ENCODE peak calls at places on chromosomes 11 and 22, in four cellular contexts. D, X, O and Z are unnamed samples.

GRCh38 chr11:73576226-73576625 is 21.7 kb downstream of the FAM168A start:
- DNase-seq in D (no peak), O (no peak), X (no peak), Z (no peak)

GRCh38 chr11:8809605-8810272 is 101.2 kb upstream of the AKIP1 start:
- DNase-seq in O (no peak), D (no peak), X (peak), Z (no peak)

GRCh38 chr11:312092-312816 is 1.6 kb upstream of the IFITM1 start:
- DNase-seq in D (no peak), X (no peak), O (no peak), Z (no peak)

GRCh38 chr22:38788417-38788816 is 5.5 kb downstream of the DNAL4 start:
- DNase-seq in X (peak), O (peak), D (no peak), Z (no peak)

GRCh38 chr11:128587415-128587814 is at the start of gene ETS1:
- DNase-seq in X (no peak), D (no peak), O (peak), Z (no peak)

GRCh38 chr22:37485714-37486223 is 415 bp downstream of the MFNG start:
- DNase-seq in O (no peak), X (no peak), D (no peak), Z (no peak)

GRCh38 chr11:2325719-2326118 is 23.9 kb downstream of the TSPAN32 start:
- DNase-seq in X (no peak), O (no peak), D (no peak), Z (no peak)

GRCh38 chr11:32779131-32779530 is 15.3 kb downstream of the CCDC73 start:
- DNase-seq in X (no peak), O (no peak), D (no peak), Z (no peak)

GRCh38 chr22:30205281-30206115 is 41.1 kb downstream of the LIF start:
- DNase-seq in X (peak), D (no peak), O (peak), Z (no peak)

DNA sequence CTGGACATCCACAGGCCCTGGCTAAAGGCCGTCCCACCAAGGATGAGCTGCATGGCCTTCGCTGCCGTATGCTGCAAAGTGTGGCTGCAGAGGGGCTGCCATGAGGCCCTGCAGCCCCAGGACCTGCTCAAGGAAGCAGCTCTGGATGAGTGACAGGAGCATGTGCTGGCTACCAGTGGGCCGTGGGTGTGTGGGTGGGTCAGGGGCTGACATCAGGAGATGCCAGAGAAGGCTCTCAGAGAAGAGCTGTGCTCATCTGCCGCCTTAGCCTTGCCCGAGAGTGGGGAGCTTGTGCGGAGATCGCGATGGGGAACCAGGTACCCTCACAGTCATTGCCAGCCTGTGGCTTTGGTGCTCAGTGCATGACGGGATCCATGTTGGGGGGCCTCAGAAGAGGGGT is 41.3 kb downstream of the SCUBE1 start:
- DNase-seq in O (no peak), X (no peak), D (no peak), Z (no peak)
- H3K4me3 ChIP-seq in O (no peak), X (no peak), D (no peak), Z (no peak)

GRCh38 chr22:23833017-23833795 is 5.6 kb downstream of the DERL3 start:
- DNase-seq in O (no peak), X (peak), D (no peak), Z (no peak)

GRCh38 chr22:23829845-23830372 is 8.9 kb downstream of the DERL3 start:
- DNase-seq in D (no peak), X (peak), O (no peak), Z (no peak)

GRCh38 chr22:23831781-23832180 is 7.0 kb downstream of the DERL3 start:
- DNase-seq in D (no peak), O (no peak), X (peak), Z (no peak)

GRCh38 chr22:23832226-23833016 is 6.4 kb downstream of the DERL3 start:
- DNase-seq in O (no peak), X (peak), D (no peak), Z (no peak)

GRCh38 chr22:23831261-23831660 is 7.5 kb downstream of the DERL3 start:
- DNase-seq in D (no peak), O (no peak), X (no peak), Z (no peak)
- TF ChIP-seq POLR2AphosphoS5 in D (no peak), O (no peak), X (no peak), Z (no peak)

DNA sequence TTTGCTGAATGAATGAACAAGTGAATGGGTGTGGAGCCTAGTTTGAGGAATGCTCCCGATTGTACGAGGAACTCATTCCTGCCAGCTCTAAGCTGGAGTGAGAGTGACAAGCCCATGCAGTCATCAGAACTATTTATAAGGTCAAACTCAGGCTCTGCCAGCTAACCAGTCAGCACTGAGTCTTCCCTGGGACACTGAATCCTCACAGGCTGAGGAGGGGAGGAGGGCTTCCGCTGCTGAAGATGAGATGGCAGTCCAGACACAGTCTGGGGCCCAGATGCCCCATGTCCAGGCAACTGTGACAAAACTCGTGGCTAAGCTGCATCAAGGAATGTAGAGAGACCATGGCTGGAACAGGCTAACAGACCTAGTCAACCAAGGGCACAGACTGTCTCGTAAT is 4.0 kb downstream of the LRP4 start:
- DNase-seq in O (no peak), D (no peak), X (no peak), Z (no peak)
- H3K4me3 ChIP-seq in O (no peak), D (no peak), X (no peak), Z (no peak)

DNA sequence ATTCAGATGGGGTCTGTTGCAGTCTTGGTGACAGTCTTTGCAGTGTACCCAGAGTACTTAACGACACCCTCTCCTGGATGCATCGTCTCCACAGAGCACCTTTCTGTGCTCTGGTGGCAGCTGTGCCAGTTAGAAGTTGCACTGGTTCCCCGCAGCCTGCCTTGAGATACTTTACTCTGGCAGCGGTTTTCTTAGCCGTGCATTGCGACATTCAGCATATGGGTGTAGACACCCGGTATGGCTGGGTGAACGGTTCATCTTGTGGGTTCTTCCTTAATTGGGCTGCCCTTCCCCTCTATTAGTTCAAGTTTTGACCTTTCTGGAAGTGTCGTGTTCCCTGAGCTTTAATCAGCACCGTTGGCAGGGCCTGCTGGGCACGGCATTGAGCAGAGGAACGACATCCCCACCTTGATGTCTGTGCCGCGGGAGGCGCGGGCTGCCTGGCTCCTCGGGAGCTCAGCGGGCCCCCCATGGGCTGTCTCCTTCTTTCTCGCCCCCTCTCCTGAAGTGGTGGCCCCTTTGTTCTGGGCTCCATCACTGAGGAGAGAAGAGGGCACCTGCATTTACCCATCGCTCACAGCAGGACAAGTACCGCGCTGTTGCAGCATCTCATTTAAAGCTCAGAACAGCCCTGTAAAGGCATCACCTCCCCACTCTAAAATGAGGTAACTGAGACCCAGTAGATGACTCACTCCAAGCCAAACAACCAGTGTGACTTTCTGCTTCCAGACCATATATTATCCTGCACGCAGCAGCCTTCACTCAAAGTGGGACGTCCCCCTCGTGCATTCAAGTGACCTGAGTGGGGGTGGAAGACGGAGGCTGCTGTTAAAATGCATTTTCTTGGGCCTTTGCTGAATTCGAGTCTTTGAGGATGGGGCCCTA is 13.3 kb downstream of the FAM83F start:
- DNase-seq in X (no peak), D (no peak), O (no peak), Z (no peak)
- TF ChIP-seq POLR2AphosphoS5 in X (no peak), D (no peak), O (no peak), Z (no peak)

GRCh38 chr11:82902880-82903279 is 1.3 kb downstream of the DDIAS start:
- DNase-seq in X (no peak), D (no peak), O (no peak), Z (no peak)
- H3K4me3 ChIP-seq in X (no peak), D (peak), O (no peak), Z (no peak)

GRCh38 chr11:92329644-92330043 is 105.0 kb downstream of the FAT3 start:
- DNase-seq in D (no peak), O (no peak), X (no peak), Z (no peak)

GRCh38 chr11:92324890-92325289 is 100.3 kb downstream of the FAT3 start:
- DNase-seq in O (no peak), X (no peak), D (no peak), Z (no peak)

GRCh38 chr11:92322225-92322624 is 97.6 kb downstream of the FAT3 start:
- DNase-seq in X (no peak), D (no peak), O (no peak), Z (no peak)

GRCh38 chr11:92329137-92329536 is 104.5 kb downstream of the FAT3 start:
- DNase-seq in O (no peak), X (no peak), D (no peak), Z (no peak)

DNA sequence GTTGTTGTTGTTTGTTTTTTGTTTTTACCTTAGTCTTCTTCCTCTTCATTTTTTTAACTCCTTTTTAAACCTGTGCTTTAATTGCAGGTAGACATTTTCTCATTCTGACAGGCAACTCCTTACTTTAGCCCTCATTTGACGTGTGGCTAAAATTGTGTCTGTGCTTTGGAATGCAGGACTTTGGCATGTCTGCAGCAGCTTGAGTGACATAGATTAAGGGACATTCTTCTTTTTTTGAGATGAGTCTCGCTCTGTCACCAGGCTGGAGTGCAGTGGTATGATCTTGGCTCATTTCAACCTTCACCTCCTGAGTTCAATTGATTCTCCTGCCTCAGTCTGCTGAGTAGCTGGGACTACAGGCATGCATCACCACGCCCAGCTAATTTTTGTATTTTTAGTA is 100.8 kb downstream of the FAT3 start:
- DNase-seq in O (no peak), X (no peak), D (no peak), Z (no peak)
- TF ChIP-seq POLR2AphosphoS5 in O (no peak), X (no peak), D (no peak), Z (no peak)

GRCh38 chr11:126654886-126655806 is 299.7 kb downstream of the ST3GAL4 start:
- DNase-seq in X (no peak), O (no peak), D (no peak), Z (no peak)
- H3K4me3 ChIP-seq in X (no peak), O (no peak), D (no peak), Z (no peak)

GRCh38 chr22:19173047-19174035 is 5.2 kb downstream of the SLC25A1 start:
- DNase-seq in D (no peak), X (no peak), O (no peak), Z (no peak)
- TF ChIP-seq POLR2AphosphoS5 in D (peak), X (no peak), O (no peak), Z (no peak)